ENCODE peak calls at places on chromosomes 2 and 18, in eight cellular contexts. R is iris pigment epithelial cell, V is lung microvascular endothelial cell, A is amniotic stem cell, H is right lobe of liver, X is lower lobe of right lung, Z is NCI-H748 treated with DMSO at 0.1 percent for 48 hours, U is HCEC 1CT. P is an unnamed sample.

GRCh38 chr2:234683950-234684349 is 187.1 kb upstream of the ARL4C start:
- DNase-seq in R (no peak), V (no peak), A (no peak), H (no peak), X (no peak), Z (no peak), U (no peak), P (no peak)

GRCh38 chr2:197708331-197708730 is 3.2 kb downstream of the MARS2 start:
- DNase-seq in R (peak), V (peak), A (no peak), H (no peak), X (no peak), Z (no peak), U (peak), P (no peak)

GRCh38 chr2:27583390-27583915 is 611 bp downstream of the ZNF512 start:
- DNase-seq in R (peak), V (peak), A (no peak), H (no peak), X (no peak), Z (no peak), U (no peak), P (no peak)

GRCh38 chr18:79513381-79514081 is 117.8 kb downstream of the NFATC1 start:
- DNase-seq in R (no peak), V (no peak), A (no peak), H (no peak), X (no peak), Z (no peak), U (no peak), P (no peak)

GRCh38 chr2:140542627-140543026 is 1588.2 kb downstream of the LRP1B start:
- DNase-seq in R (no peak), V (no peak), A (no peak), H (no peak), X (no peak), Z (no peak), U (no peak), P (no peak)

GRCh38 chr18:62881509-62882016 is 166.2 kb downstream of the PHLPP1 start:
- DNase-seq in R (peak), V (peak), A (peak), H (no peak), X (no peak), Z (peak), U (peak), P (peak)

GRCh38 chr2:30948120-30948519 is 140.9 kb upstream of the CAPN13 start:
- DNase-seq in R (no peak), V (no peak), A (no peak), H (no peak), X (no peak), Z (no peak), U (no peak), P (no peak)

GRCh38 chr2:237942512-237942897 is 24.3 kb upstream of the UBE2F start:
- DNase-seq in R (no peak), V (peak), A (no peak), H (no peak), X (no peak), Z (no peak), U (no peak), P (no peak)

GRCh38 chr2:136441979-136442378 is 323.4 kb upstream of the THSD7B start:
- DNase-seq in R (no peak), V (no peak), A (no peak), H (no peak), X (no peak), Z (no peak), U (no peak), P (no peak)

GRCh38 chr2:101179982-101180381 is 28.8 kb upstream of the TBC1D8 start:
- DNase-seq in R (no peak), V (no peak), A (no peak), H (no peak), X (no peak), Z (no peak), U (no peak), P (no peak)

GRCh38 chr18:71252351-71252862 is 963.6 kb downstream of the SOCS6 start:
- DNase-seq in R (no peak), V (peak), A (no peak), H (no peak), X (no peak), Z (no peak), U (no peak), P (no peak)

GRCh38 chr2:38515155-38516074 is 87.3 kb downstream of the HNRNPLL start:
- DNase-seq in R (peak), V (no peak), A (no peak), H (no peak), X (peak), Z (no peak), U (peak), P (no peak)

GRCh38 chr2:30267161-30267568 is 35.8 kb downstream of the LBH start:
- DNase-seq in R (no peak), V (no peak), A (no peak), H (no peak), X (no peak), Z (no peak), U (no peak), P (no peak)

GRCh38 chr2:174328309-174329156 is 6.2 kb upstream of the SP9 start:
- DNase-seq in R (no peak), V (no peak), A (no peak), H (no peak), X (no peak), Z (no peak), U (no peak), P (no peak)

GRCh38 chr18:43531438-43531837 is 254.1 kb upstream of the SYT4 start:
- DNase-seq in R (no peak), V (no peak), A (no peak), H (no peak), X (no peak), Z (no peak), U (no peak), P (no peak)

GRCh38 chr2:134231965-134232340 is 21.9 kb upstream of the MGAT5 start:
- DNase-seq in R (peak), V (peak), A (no peak), H (no peak), X (no peak), Z (no peak), U (peak), P (no peak)

GRCh38 chr2:54789878-54790277 is 66.4 kb downstream of the EML6 start:
- DNase-seq in R (no peak), V (no peak), A (no peak), H (no peak), X (no peak), Z (no peak), U (no peak), P (no peak)

GRCh38 chr2:170660406-170660805 is 54.7 kb upstream of the SP5 start:
- DNase-seq in R (peak), V (no peak), A (no peak), H (no peak), X (no peak), Z (no peak), U (no peak), P (peak)

GRCh38 chr2:198054299-198054698 is 249.9 kb downstream of the PLCL1 start:
- DNase-seq in R (peak), V (peak), A (no peak), H (no peak), X (no peak), Z (no peak), U (peak), P (no peak)

GRCh38 chr2:74373189-74373588 is 6.9 kb downstream of the DCTN1 start:
- DNase-seq in R (no peak), V (no peak), A (no peak), H (no peak), X (peak), Z (no peak), U (no peak), P (peak)

GRCh38 chr2:106771811-106772210 is 114.2 kb downstream of the ST6GAL2 start:
- DNase-seq in R (no peak), V (no peak), A (no peak), H (no peak), X (no peak), Z (no peak), U (no peak), P (no peak)

GRCh38 chr2:181626671-181627070 is 30.2 kb downstream of the CERKL start:
- DNase-seq in R (no peak), V (no peak), A (no peak), H (no peak), X (no peak), Z (no peak), U (no peak), P (no peak)

GRCh38 chr2:86500325-86500724 is 59.2 kb downstream of the KDM3A start:
- DNase-seq in R (no peak), V (no peak), A (no peak), H (no peak), X (no peak), Z (no peak), U (no peak), P (no peak)

GRCh38 chr2:190720691-190721090 is 71.8 kb downstream of the NAB1 start:
- DNase-seq in R (no peak), V (no peak), A (no peak), H (no peak), X (no peak), Z (no peak), U (no peak), P (peak)

GRCh38 chr2:222864296-222864695 is 3.5 kb downstream of the ACSL3 start:
- DNase-seq in R (peak), V (peak), A (no peak), H (no peak), X (no peak), Z (no peak), U (peak), P (no peak)

GRCh38 chr2:193523662-193524061 is 1328.9 kb upstream of the TMEFF2 start:
- DNase-seq in R (no peak), V (no peak), A (no peak), H (no peak), X (no peak), Z (no peak), U (peak), P (no peak)

GRCh38 chr2:15548974-15549373 is 12.2 kb downstream of the NBAS start:
- DNase-seq in R (no peak), V (no peak), A (no peak), H (no peak), X (no peak), Z (no peak), U (no peak), P (no peak)

GRCh38 chr2:74481961-74482800 is 617 bp downstream of the CCDC142 start:
- DNase-seq in R (no peak), V (peak), A (no peak), H (no peak), X (no peak), Z (no peak), U (peak), P (peak)

GRCh38 chr2:188406414-188406813 is 114.7 kb downstream of the GULP1 start:
- DNase-seq in R (no peak), V (no peak), A (no peak), H (no peak), X (no peak), Z (no peak), U (no peak), P (no peak)

GRCh38 chr2:105576440-105577241 is 168.1 kb upstream of the NCK2 start:
- DNase-seq in R (peak), V (peak), A (peak), H (no peak), X (no peak), Z (peak), U (peak), P (peak)

GRCh38 chr2:27776097-27776496 is 4.6 kb downstream of the MRPL33 start:
- DNase-seq in R (peak), V (no peak), A (no peak), H (peak), X (no peak), Z (no peak), U (no peak), P (no peak)

GRCh38 chr2:234983011-234983726 is 31.4 kb downstream of the SH3BP4 start:
- DNase-seq in R (no peak), V (no peak), A (no peak), H (no peak), X (no peak), Z (peak), U (no peak), P (peak)

GRCh38 chr18:26863122-26863879 is 2.2 kb downstream of the AQP4 start:
- DNase-seq in R (no peak), V (no peak), A (no peak), H (peak), X (peak), Z (peak), U (no peak), P (peak)

GRCh38 chr2:237154050-237154638 is 68.5 kb downstream of the COPS8 start:
- DNase-seq in R (peak), V (peak), A (peak), H (no peak), X (no peak), Z (peak), U (peak), P (no peak)

P was measured in DMS79 treated with DMSO at 0.1 percent for 48 hours.